ENCODE peak calls at places on chromosomes 1 and 21, in six cellular contexts. G, H, J, R, W and Y are unnamed samples.

GRCh38 chr1:229888157-229888556 is 178.9 kb upstream of the GALNT2 start:
- DNase-seq in R (no peak), W (no peak), H (no peak), J (no peak), G (no peak), Y (no peak)

GRCh38 chr1:101051688-101052638 is 26.4 kb upstream of the DPH5 start:
- DNase-seq in R (no peak), J (no peak), W (no peak), H (no peak), G (no peak), Y (no peak)

GRCh38 chr1:188237573-188238353 is 1409.0 kb downstream of the PLA2G4A start:
- DNase-seq in J (no peak), R (no peak), W (no peak), G (no peak), H (no peak), Y (no peak)

GRCh38 chr1:6347641-6348487 is 45.7 kb downstream of the ACOT7 start:
- DNase-seq in J (peak; percentile 78), H (peak; percentile 49), R (peak; percentile 61), W (peak; percentile 69), G (no peak), Y (peak; percentile 68)

GRCh38 chr1:181430015-181430657 is 53.2 kb upstream of the CACNA1E start:
- DNase-seq in W (no peak), G (no peak), J (no peak), H (no peak), R (no peak), Y (no peak)

GRCh38 chr21:14545906-14546480 is at the start of gene SAMSN1:
- DNase-seq in G (no peak), J (peak; percentile 89), W (no peak), H (peak; percentile 45), R (peak; percentile 34), Y (peak; percentile 53)

GRCh38 chr1:31227891-31228290 is 11.8 kb downstream of the NKAIN1 start:
- DNase-seq in J (no peak), W (no peak), G (no peak), H (no peak), R (no peak), Y (no peak)

GRCh38 chr1:45723248-45723930 is 27.1 kb downstream of the IPP start:
- DNase-seq in G (no peak), R (no peak), H (no peak), J (no peak), W (no peak), Y (no peak)

GRCh38 chr1:224867715-224868114 is 61.8 kb upstream of the DNAH14 start:
- DNase-seq in H (no peak), J (no peak), W (no peak), R (no peak), G (no peak), Y (no peak)

GRCh38 chr1:8303141-8303540 is 14.8 kb upstream of the SLC45A1 start:
- DNase-seq in J (no peak), W (no peak), H (no peak), G (no peak), R (no peak), Y (no peak)

GRCh38 chr1:3727042-3727824 is 25.0 kb upstream of the CCDC27 start:
- DNase-seq in H (no peak), G (no peak), R (peak; percentile 30), W (no peak), J (no peak), Y (no peak)

GRCh38 chr1:6003568-6004411 is 11.6 kb upstream of the NPHP4 start:
- DNase-seq in H (no peak), J (peak; percentile 26), W (no peak), G (no peak), R (no peak), Y (no peak)

GRCh38 chr1:221306239-221306638 is 427.0 kb downstream of the HLX start:
- DNase-seq in W (no peak), G (no peak), R (no peak), H (no peak), J (no peak), Y (no peak)

GRCh38 chr1:239719642-239720258 is 333.4 kb downstream of the CHRM3 start:
- DNase-seq in H (no peak), W (no peak), J (peak; percentile 83), G (no peak), R (no peak), Y (peak; percentile 21)

GRCh38 chr1:36475910-36476604 is 6.7 kb downstream of the CSF3R start:
- DNase-seq in W (no peak), R (no peak), J (no peak), G (no peak), H (no peak), Y (no peak)

GRCh38 chr1:215569987-215570824 is 3.1 kb downstream of the KCTD3 start:
- DNase-seq in W (no peak), H (no peak), R (no peak), G (no peak), J (no peak), Y (no peak)

GRCh38 chr1:168607872-168608428 is 31.5 kb downstream of the XCL1 start:
- DNase-seq in H (no peak), R (no peak), J (no peak), W (no peak), G (no peak), Y (no peak)

GRCh38 chr1:14742181-14742980 is 143.9 kb downstream of the KAZN start:
- DNase-seq in G (no peak), J (no peak), R (no peak), W (no peak), H (no peak), Y (no peak)

GRCh38 chr1:234926252-234926573 is 202.4 kb downstream of the TOMM20 start:
- DNase-seq in R (no peak), J (no peak), W (peak; percentile 23), G (no peak), H (no peak), Y (no peak)

GRCh38 chr1:234925440-234926251 is 203.0 kb downstream of the TOMM20 start:
- DNase-seq in H (peak; percentile 76), J (peak; percentile 45), G (no peak), R (no peak), W (peak; percentile 34), Y (no peak)

GRCh38 chr1:234927968-234928635 is 200.5 kb downstream of the TOMM20 start:
- DNase-seq in R (no peak), W (no peak), J (peak; percentile 18), H (no peak), G (no peak), Y (no peak)

GRCh38 chr1:234927312-234927967 is 201.2 kb downstream of the TOMM20 start:
- DNase-seq in J (no peak), G (no peak), R (no peak), H (no peak), W (peak; percentile 27), Y (no peak)

GRCh38 chr1:234926574-234927311 is 201.9 kb downstream of the TOMM20 start:
- DNase-seq in G (no peak), W (peak; percentile 47), H (no peak), R (no peak), J (peak; percentile 60), Y (no peak)
- H3K4me3 ChIP-seq in G (no peak overlapping the region), W (no peak overlapping the region), H (no peak overlapping the region), R (no peak overlapping the region), J (no peak overlapping the region), Y (peak overlapping the region; percentile 9)

GRCh38 chr1:53693773-53694717 is 44.9 kb downstream of the GLIS1 start:
- DNase-seq in H (no peak), R (no peak), J (no peak), W (no peak), G (no peak), Y (no peak)
- TF ChIP-seq POLR2A in H (no peak), R (no peak), J (no peak), W (no peak), G (no peak), Y (no peak)

DNA sequence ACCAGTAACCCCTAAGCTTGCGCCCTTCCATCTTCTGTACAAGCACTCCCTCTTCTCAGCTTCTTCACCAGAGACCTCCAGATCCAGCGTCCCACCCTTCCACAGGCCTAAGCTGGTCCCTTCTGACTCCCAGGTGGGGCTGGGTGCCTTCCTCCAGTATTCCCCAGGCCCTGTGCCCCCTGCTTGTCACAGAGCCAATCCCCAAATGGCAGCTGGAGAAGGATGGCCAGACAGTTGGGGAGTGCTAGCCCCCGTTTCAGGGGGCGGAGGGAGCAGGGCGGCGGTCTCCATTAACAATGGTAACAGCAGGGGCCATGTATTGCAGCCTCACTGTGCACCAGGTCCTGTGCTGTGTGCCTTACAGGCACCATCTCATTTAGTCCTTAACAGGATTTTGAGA is 85.7 kb downstream of the KCNN3 start:
- DNase-seq in W (no peak), J (no peak), G (peak; percentile 52), H (no peak), R (no peak), Y (no peak)
- H3K4me3 ChIP-seq in W (no peak overlapping the region), J (no peak overlapping the region), G (no peak overlapping the region), H (no peak overlapping the region), R (no peak overlapping the region), Y (no peak overlapping the region)

DNA sequence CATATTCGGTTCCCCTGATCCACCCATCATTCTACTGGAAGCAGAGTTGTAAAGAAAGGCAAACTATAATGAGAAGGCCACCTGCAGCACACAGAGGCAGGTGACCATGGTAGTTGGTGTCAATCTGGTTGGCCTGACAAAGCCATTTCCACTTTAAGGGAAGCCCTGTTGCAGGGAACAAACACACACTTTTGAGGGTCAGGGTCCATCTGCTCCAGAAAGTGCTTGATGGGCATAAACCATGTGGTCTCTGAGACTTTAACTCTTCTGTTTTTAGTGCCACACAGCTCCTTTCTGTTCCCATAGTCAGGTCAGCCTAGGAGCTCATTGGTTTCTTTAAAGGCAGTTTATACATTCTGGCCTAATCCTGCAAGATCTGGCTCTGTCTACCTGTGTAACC is 17.5 kb upstream of the BOLA1 start:
- DNase-seq in W (no peak), R (no peak), J (no peak), H (no peak), G (no peak), Y (no peak)
- TF ChIP-seq POLR2A in W (no peak), R (no peak), J (no peak), H (no peak), G (no peak), Y (no peak)